ENCODE peak calls at places on chromosomes 1 and 21, in five cellular contexts. X, M, A, P and H are unnamed samples.

GRCh38 chr1:181413836-181414235 is 69.5 kb upstream of the CACNA1E start:
- DNase-seq in M (no peak), P (no peak), A (no peak), X (no peak), H (no peak)

GRCh38 chr1:207035877-207036558 is 3.5 kb upstream of the C1orf116 start:
- DNase-seq in P (no peak), M (no peak), A (no peak), X (no peak), H (no peak)

GRCh38 chr1:94032637-94033036 is 88.3 kb downstream of the ABCA4 start:
- DNase-seq in X (no peak), A (no peak), M (no peak), P (no peak), H (no peak)

GRCh38 chr1:215636258-215636965 is 69.3 kb downstream of the KCTD3 start:
- DNase-seq in X (peak), M (no peak), P (no peak), A (no peak), H (no peak)

GRCh38 chr1:185645201-185645640 is 89.0 kb upstream of the HMCN1 start:
- DNase-seq in X (no peak), P (peak), A (no peak), M (no peak), H (peak)

GRCh38 chr1:167122121-167122480 is 28.2 kb downstream of the STYXL2 start:
- DNase-seq in M (no peak), X (no peak), P (no peak), A (no peak), H (no peak)

GRCh38 chr1:188782220-188782841 is 1695.3 kb downstream of the BRINP3 start:
- DNase-seq in M (peak), A (peak), X (peak), P (peak), H (peak)

GRCh38 chr21:27329255-27329851 is 362.5 kb upstream of the ADAMTS5 start:
- DNase-seq in A (no peak), X (peak), P (no peak), M (no peak), H (peak)

GRCh38 chr1:153693466-153693865 is 15.0 kb downstream of the NPR1 start:
- DNase-seq in P (no peak), A (no peak), M (no peak), X (no peak), H (no peak)

GRCh38 chr1:53721088-53721487 is 17.9 kb downstream of the GLIS1 start:
- DNase-seq in M (no peak), X (no peak), A (no peak), P (no peak), H (no peak)

GRCh38 chr1:161420763-161421455 is 53.2 kb upstream of the CFAP126 start:
- DNase-seq in M (peak), X (peak), A (no peak), P (peak), H (peak)

GRCh38 chr1:183471748-183472487 is 381 bp upstream of the SMG7 start:
- DNase-seq in A (peak), P (peak), M (peak), X (peak), H (peak)

GRCh38 chr1:222043444-222044292 is 301.8 kb upstream of the DUSP10 start:
- DNase-seq in A (no peak), M (no peak), X (peak), P (no peak), H (peak)

GRCh38 chr1:197356723-197357533 is 88.9 kb downstream of the CRB1 start:
- DNase-seq in M (peak), X (peak), P (no peak), A (peak), H (peak)

GRCh38 chr1:245790441-245790840 is 635.7 kb downstream of the KIF26B start:
- DNase-seq in X (peak), M (no peak), A (no peak), P (no peak), H (no peak)

GRCh38 chr1:163673756-163674155 is 352.0 kb downstream of the NUF2 start:
- DNase-seq in P (no peak), A (no peak), X (peak), M (no peak), H (peak)

GRCh38 chr1:23116216-23116836 is 52.3 kb downstream of the LUZP1 start:
- DNase-seq in M (no peak), P (no peak), X (no peak), A (no peak), H (no peak)

GRCh38 chr21:46078322-46078981 is 19.5 kb upstream of the COL6A2 start:
- DNase-seq in X (no peak), A (no peak), M (peak), P (no peak), H (no peak)

GRCh38 chr1:152151646-152152045 is 7.4 kb downstream of the RPTN start:
- DNase-seq in X (no peak), P (no peak), A (no peak), M (no peak), H (no peak)

GRCh38 chr1:32539584-32540571 is 651 bp downstream of the ZBTB8A start:
- DNase-seq in A (peak), M (peak), X (peak), P (no peak), H (peak)

GRCh38 chr1:8097077-8097799 is 71.1 kb upstream of the ERRFI1 start:
- DNase-seq in P (no peak), X (peak), M (no peak), A (no peak), H (peak)

GRCh38 chr1:59917026-59917784 is 9.4 kb downstream of the CYP2J2 start:
- DNase-seq in P (no peak), X (no peak), A (no peak), M (no peak), H (no peak)

GRCh38 chr1:201317551-201317950 is 34.2 kb downstream of the PKP1 start:
- DNase-seq in P (no peak), A (no peak), M (no peak), X (no peak), H (no peak)

GRCh38 chr1:168958562-168959289 is 147.8 kb upstream of the ATP1B1 start:
- DNase-seq in X (no peak), M (no peak), P (no peak), A (no peak), H (peak)

GRCh38 chr1:36306210-36306901 is at the start of gene SH3D21:
- DNase-seq in X (no peak), M (peak), A (peak), P (peak), H (peak)

GRCh38 chr1:99963041-99963795 is 6.6 kb upstream of the SLC35A3 start:
- DNase-seq in M (no peak), A (no peak), X (peak), P (no peak), H (peak)

GRCh38 chr1:66247415-66248208 is 286.3 kb upstream of the SGIP1 start:
- DNase-seq in P (no peak), M (no peak), X (no peak), A (no peak), H (no peak)

GRCh38 chr1:43363283-43363934 is 4.4 kb downstream of the ELOVL1 start:
- DNase-seq in X (no peak), A (no peak), M (no peak), P (no peak), H (no peak)

GRCh38 chr1:31765041-31765467 is 914 bp upstream of the ADGRB2 start:
- DNase-seq in A (no peak), P (no peak), M (no peak), X (peak), H (no peak)

GRCh38 chr1:8862528-8862927 is 16.0 kb downstream of the ENO1 start:
- DNase-seq in A (no peak), P (no peak), X (no peak), M (peak), H (peak)

GRCh38 chr1:88001460-88001859 is 672.8 kb downstream of the LMO4 start:
- DNase-seq in P (no peak), M (no peak), A (no peak), X (peak), H (no peak)

GRCh38 chr1:41607810-41608209 is 123.3 kb upstream of the EDN2 start:
- DNase-seq in P (no peak), X (no peak), A (no peak), M (no peak), H (no peak)

GRCh38 chr1:2091611-2092604 is 41.7 kb downstream of the PRKCZ start:
- DNase-seq in A (peak), X (no peak), P (no peak), M (peak), H (no peak)

GRCh38 chr21:34987673-34988072 is 61.4 kb downstream of the RUNX1 start:
- DNase-seq in A (no peak), X (no peak), M (no peak), P (no peak), H (no peak)

GRCh38 chr1:30450148-30450817 is 273.1 kb downstream of the MATN1 start:
- DNase-seq in X (no peak), A (no peak), M (peak), P (no peak), H (no peak)

GRCh38 chr1:157363660-157364140 is 188.6 kb downstream of the FCRL5 start:
- DNase-seq in X (peak), A (no peak), P (peak), M (peak), H (peak)

GRCh38 chr1:12275370-12275769 is 45.5 kb downstream of the VPS13D start:
- DNase-seq in P (peak), A (peak), X (no peak), M (peak), H (peak)

GRCh38 chr21:43812957-43813730 is 23.8 kb downstream of the RRP1 start:
- DNase-seq in X (no peak), M (no peak), A (no peak), P (no peak), H (no peak)

GRCh38 chr21:25569711-25570110 is 37.6 kb downstream of the MRPL39 start:
- DNase-seq in P (no peak), X (no peak), A (no peak), M (no peak), H (no peak)

GRCh38 chr1:111551623-111552470 is 48.4 kb upstream of the ADORA3 start:
- DNase-seq in M (no peak), A (no peak), X (no peak), P (no peak), H (no peak)

GRCh38 chr1:111552587-111552986 is 49.2 kb upstream of the ADORA3 start:
- DNase-seq in X (no peak), P (no peak), A (no peak), M (no peak), H (no peak)

GRCh38 chr1:111556318-111557037 is 53.0 kb upstream of the ADORA3 start:
- DNase-seq in M (no peak), P (no peak), X (no peak), A (no peak), H (no peak)

DNA sequence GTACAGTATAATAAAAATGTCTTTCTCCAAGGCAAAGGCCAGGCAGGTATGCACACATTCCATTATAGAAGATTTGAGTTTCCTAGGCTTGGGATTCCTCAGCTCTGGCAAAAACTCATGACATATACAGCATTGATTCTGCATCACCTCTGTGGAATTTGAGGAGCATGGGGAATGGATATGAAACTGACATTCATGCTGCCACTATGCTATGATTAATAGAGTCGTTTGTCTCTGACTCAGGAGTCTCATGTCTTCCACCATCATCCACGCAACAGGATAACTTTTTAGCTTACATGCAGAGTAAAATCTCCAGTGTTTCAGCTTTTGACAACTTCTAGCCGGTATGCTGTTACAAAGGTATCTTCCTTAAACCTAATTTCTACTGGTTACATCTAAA is 49.8 kb upstream of the ADORA3 start:
- DNase-seq in A (no peak), M (no peak), P (no peak), X (peak), H (peak)
- H2AFZ ChIP-seq in A (no peak), M (no peak), P (no peak), X (no peak), H (no peak)

GRCh38 chr1:230147253-230148193 is 80.5 kb downstream of the GALNT2 start:
- DNase-seq in X (no peak), A (no peak), P (no peak), M (no peak), H (peak)

GRCh38 chr1:230151924-230152468 is 85.0 kb downstream of the GALNT2 start:
- DNase-seq in A (no peak), P (no peak), X (no peak), M (no peak), H (no peak)

GRCh38 chr1:230148768-230149469 is 81.9 kb downstream of the GALNT2 start:
- DNase-seq in M (no peak), P (no peak), X (no peak), A (no peak), H (no peak)

GRCh38 chr1:230148194-230148581 is 81.2 kb downstream of the GALNT2 start:
- DNase-seq in A (no peak), X (no peak), P (no peak), M (no peak), H (no peak)

DNA sequence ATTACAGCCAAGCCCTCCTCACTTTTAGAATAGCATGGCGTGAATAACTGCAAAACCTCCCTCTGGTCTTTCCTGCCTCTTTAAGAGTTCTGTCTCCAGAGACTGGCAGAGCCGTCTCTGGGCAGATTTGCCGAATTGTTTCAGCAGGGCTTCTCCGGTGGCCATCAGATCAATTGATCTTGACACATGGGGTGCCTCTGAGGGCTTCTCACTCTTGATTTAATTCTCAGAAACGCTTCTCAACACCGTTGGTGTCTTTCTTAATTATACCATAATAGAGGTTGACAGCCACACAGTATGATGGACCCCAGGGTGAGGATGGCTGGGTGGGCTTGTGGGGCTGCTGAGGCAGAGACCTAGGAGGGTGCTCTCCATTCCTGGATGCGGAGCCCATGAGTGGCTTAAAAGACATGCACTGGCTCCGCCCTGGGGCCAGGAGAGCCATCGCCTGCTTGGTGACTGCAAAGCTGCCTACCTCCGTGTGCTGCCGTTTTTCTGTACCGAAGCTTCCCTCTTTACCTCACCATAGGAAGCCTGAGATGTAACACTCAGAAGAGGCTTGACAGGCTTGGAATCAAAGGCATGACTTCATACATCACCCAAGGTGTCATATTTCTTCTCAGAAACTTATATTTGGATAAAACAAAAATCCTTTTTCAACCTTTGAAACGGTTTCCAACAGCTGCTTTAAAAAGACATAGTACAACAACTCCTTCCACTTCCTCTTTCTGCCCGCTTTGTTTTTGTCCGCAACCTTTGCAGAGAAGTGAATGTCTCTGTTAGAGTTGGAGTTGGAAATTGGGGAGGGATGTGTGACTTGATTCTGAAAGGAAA is 82.9 kb downstream of the GALNT2 start:
- DNase-seq in M (no peak), A (no peak), X (peak), P (no peak), H (no peak)
- H2BK120ac ChIP-seq in M (no peak), A (no peak), X (no peak), P (no peak), H (no peak)

GRCh38 chr1:92439291-92439690 is 47.4 kb downstream of the GFI1 start:
- DNase-seq in A (no peak), X (no peak), P (no peak), M (no peak), H (no peak)

GRCh38 chr1:92441316-92442311 is 45.1 kb downstream of the GFI1 start:
- DNase-seq in A (no peak), P (peak), M (peak), X (no peak), H (no peak)

GRCh38 chr1:92443893-92444292 is 42.8 kb downstream of the GFI1 start:
- DNase-seq in P (no peak), A (no peak), X (no peak), M (no peak), H (no peak)

GRCh38 chr1:92444351-92444750 is 42.4 kb downstream of the GFI1 start:
- DNase-seq in A (no peak), M (no peak), P (no peak), X (peak), H (peak)

GRCh38 chr1:92442351-92442750 is 44.4 kb downstream of the GFI1 start:
- DNase-seq in P (no peak), X (no peak), M (no peak), A (no peak), H (no peak)
- H2AFZ ChIP-seq in P (peak), X (peak), M (no peak), A (peak), H (no peak)

GRCh38 chr1:81729239-81729638 is 71.5 kb upstream of the ADGRL2 start:
- DNase-seq in A (no peak), P (no peak), M (no peak), X (no peak), H (no peak)

GRCh38 chr1:81733465-81733864 is 67.3 kb upstream of the ADGRL2 start:
- DNase-seq in M (peak), A (no peak), P (peak), X (no peak), H (no peak)

GRCh38 chr1:81731989-81732388 is 68.7 kb upstream of the ADGRL2 start:
- DNase-seq in P (no peak), X (no peak), M (no peak), A (no peak), H (no peak)

GRCh38 chr1:81729818-81730217 is 70.9 kb upstream of the ADGRL2 start:
- DNase-seq in A (no peak), X (no peak), P (no peak), M (no peak), H (no peak)

DNA sequence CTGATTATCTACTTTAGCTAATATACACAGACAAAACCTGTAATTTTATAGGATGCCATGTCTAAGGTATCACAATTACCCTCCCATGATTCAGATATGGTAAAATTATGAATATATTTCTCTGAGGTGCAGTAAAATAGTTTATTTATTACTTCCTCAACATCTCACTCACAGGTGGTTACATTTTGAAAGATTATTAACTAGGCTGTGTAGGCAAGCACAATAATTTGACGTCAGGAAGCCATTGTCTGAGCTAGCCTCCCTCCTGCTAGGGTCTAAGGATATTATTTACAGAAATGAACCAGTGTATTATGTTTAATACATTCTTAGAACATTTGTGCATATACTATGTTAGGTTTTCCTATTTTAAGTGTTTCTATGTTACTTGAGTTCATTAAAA is 69.9 kb upstream of the ADGRL2 start:
- DNase-seq in A (no peak), M (no peak), X (no peak), P (no peak), H (no peak)
- H2BK120ac ChIP-seq in A (no peak), M (no peak), X (no peak), P (no peak), H (no peak)

GRCh38 chr1:39944410-39944809 is 10.5 kb upstream of the MFSD2A start:
- DNase-seq in P (no peak), X (no peak), M (no peak), A (no peak), H (no peak)
- H2AFZ ChIP-seq in P (no peak), X (no peak), M (no peak), A (no peak), H (no peak)

GRCh38 chr1:208240698-208241355 is 3.4 kb downstream of the PLXNA2 start:
- DNase-seq in M (no peak), X (no peak), P (no peak), A (no peak), H (no peak)

GRCh38 chr1:208241541-208241940 is 2.6 kb downstream of the PLXNA2 start:
- DNase-seq in M (no peak), X (no peak), A (no peak), P (no peak), H (no peak)

GRCh38 chr1:208242186-208242585 is 2.0 kb downstream of the PLXNA2 start:
- DNase-seq in A (no peak), P (no peak), X (no peak), M (no peak), H (no peak)

GRCh38 chr1:208238710-208239517 is 5.3 kb downstream of the PLXNA2 start:
- DNase-seq in M (peak), P (no peak), X (peak), A (no peak), H (peak)

DNA sequence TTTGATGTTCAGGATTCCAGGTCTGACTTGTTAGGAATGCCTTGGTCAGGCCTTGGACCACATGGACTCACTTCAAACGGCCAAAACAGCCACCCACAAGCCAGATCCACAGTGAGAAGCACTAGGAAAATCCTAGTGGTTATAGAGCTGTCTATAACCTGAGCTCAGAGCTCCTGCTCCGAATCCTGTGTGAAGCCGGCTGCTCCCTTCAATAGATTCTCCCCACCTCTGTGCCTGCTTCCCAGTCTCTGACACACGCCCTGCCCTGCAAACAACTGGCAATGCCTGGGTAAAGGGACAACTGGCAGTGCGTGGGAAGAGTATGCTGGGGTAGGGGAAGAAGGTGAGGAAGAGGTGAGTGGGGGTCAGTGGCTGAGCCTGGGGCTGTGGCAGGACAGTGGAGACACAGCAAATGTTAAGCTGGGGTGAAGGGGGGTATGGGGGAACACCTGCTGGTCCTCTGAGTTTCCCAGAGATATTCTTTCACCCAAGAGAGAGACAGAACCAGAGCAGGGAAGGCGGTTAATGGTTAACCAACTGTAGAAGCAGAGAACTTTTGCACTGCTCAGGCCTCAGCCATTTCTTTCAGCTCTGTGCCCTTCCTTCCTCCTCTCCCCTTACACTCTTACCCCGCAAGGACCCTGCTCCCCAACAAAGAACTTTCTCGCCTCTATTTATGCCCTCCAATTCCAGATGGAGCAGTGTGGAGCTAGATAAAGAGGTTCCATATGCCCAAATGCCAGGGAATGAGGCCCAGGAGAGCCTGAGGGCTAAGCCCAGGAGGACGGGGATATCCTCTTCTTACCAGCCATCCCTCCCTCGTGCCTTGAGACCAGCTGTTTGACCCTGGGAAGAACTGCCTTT is 4.4 kb downstream of the PLXNA2 start:
- DNase-seq in M (no peak), P (no peak), A (no peak), X (no peak), H (no peak)
- H2BK120ac ChIP-seq in M (no peak), P (peak), A (no peak), X (no peak), H (no peak)